ENCODE peak calls at places on chromosomes 13 and 19, in four cellular contexts. One of them, this sample, is unnamed.

GRCh38 chr13:51714663-51715168 is 89.2 kb downstream of the DHRS12 start:
- DNase-seq in lower lobe of right lung: no peak
- DNase-seq in left ventricle myocardium inferior: no peak
- DNase-seq in IMR-90: peak; percentile 89
- DNase-seq in this sample: no peak

GRCh38 chr13:46132109-46132508 is 27.3 kb upstream of the CPB2 start:
- DNase-seq in lower lobe of right lung: no peak
- DNase-seq in left ventricle myocardium inferior: no peak
- DNase-seq in IMR-90: no peak
- DNase-seq in this sample: no peak

GRCh38 chr19:32373614-32374295 is 28.3 kb downstream of the ZNF507 start:
- DNase-seq in lower lobe of right lung: no peak
- DNase-seq in left ventricle myocardium inferior: no peak
- DNase-seq in IMR-90: peak; percentile 100
- DNase-seq in this sample: no peak

GRCh38 chr19:56403261-56403660 is 871 bp upstream of the ZNF583 start:
- DNase-seq in lower lobe of right lung: no peak
- DNase-seq in left ventricle myocardium inferior: no peak
- DNase-seq in IMR-90: peak; percentile 39
- DNase-seq in this sample: no peak

GRCh38 chr19:3178377-3178972 is at the start of gene S1PR4:
- DNase-seq in lower lobe of right lung: peak; percentile 73
- DNase-seq in left ventricle myocardium inferior: no peak
- DNase-seq in IMR-90: no peak
- DNase-seq in this sample: no peak

GRCh38 chr13:100131863-100132574 is 43.1 kb downstream of the PCCA start:
- DNase-seq in lower lobe of right lung: no peak
- DNase-seq in left ventricle myocardium inferior: no peak
- DNase-seq in IMR-90: peak; percentile 96
- DNase-seq in this sample: peak; percentile 34

GRCh38 chr13:59121507-59121906 is 1042.2 kb downstream of the DIAPH3 start:
- DNase-seq in lower lobe of right lung: no peak
- DNase-seq in left ventricle myocardium inferior: no peak
- DNase-seq in IMR-90: no peak
- DNase-seq in this sample: no peak

GRCh38 chr19:29525901-29526729 is at the start of gene VSTM2B:
- DNase-seq in lower lobe of right lung: peak; percentile 18
- DNase-seq in left ventricle myocardium inferior: no peak
- DNase-seq in IMR-90: no peak
- DNase-seq in this sample: no peak

GRCh38 chr19:31511696-31512095 is 162.5 kb upstream of the TSHZ3 start:
- DNase-seq in lower lobe of right lung: no peak
- DNase-seq in left ventricle myocardium inferior: no peak
- DNase-seq in IMR-90: no peak
- DNase-seq in this sample: no peak

GRCh38 chr13:99657848-99658265 is 156.6 kb downstream of the TM9SF2 start:
- DNase-seq in lower lobe of right lung: peak; percentile 48
- DNase-seq in left ventricle myocardium inferior: peak; percentile 31
- DNase-seq in IMR-90: no peak
- DNase-seq in this sample: no peak

GRCh38 chr13:113544071-113544891 is 40.3 kb upstream of the TFDP1 start:
- DNase-seq in lower lobe of right lung: peak; percentile 43
- DNase-seq in left ventricle myocardium inferior: no peak
- DNase-seq in IMR-90: no peak
- DNase-seq in this sample: peak; percentile 83

GRCh38 chr13:44648392-44649117 is 72.4 kb upstream of the TSC22D1 start:
- DNase-seq in lower lobe of right lung: no peak
- DNase-seq in left ventricle myocardium inferior: no peak
- DNase-seq in IMR-90: no peak
- DNase-seq in this sample: no peak

GRCh38 chr13:30569901-30570576 is 47.7 kb upstream of the USPL1 start:
- DNase-seq in lower lobe of right lung: no peak
- DNase-seq in left ventricle myocardium inferior: no peak
- DNase-seq in IMR-90: peak; percentile 99
- DNase-seq in this sample: peak; percentile 9

GRCh38 chr13:44035400-44035799 is 155.7 kb downstream of the LACC1 start:
- DNase-seq in lower lobe of right lung: no peak
- DNase-seq in left ventricle myocardium inferior: no peak
- DNase-seq in IMR-90: no peak
- DNase-seq in this sample: no peak

GRCh38 chr13:77379508-77379907 is 52.6 kb upstream of the MYCBP2 start:
- DNase-seq in lower lobe of right lung: no peak
- DNase-seq in left ventricle myocardium inferior: no peak
- DNase-seq in IMR-90: no peak
- DNase-seq in this sample: no peak

GRCh38 chr13:77316430-77316829 is 10.5 kb downstream of the MYCBP2 start:
- DNase-seq in lower lobe of right lung: no peak
- DNase-seq in left ventricle myocardium inferior: no peak
- DNase-seq in IMR-90: no peak
- DNase-seq in this sample: no peak

GRCh38 chr13:28532226-28533048 is 37.5 kb upstream of the FLT1 start:
- DNase-seq in lower lobe of right lung: peak; percentile 67
- DNase-seq in left ventricle myocardium inferior: peak; percentile 53
- DNase-seq in IMR-90: no peak
- DNase-seq in this sample: peak; percentile 22

GRCh38 chr13:70923863-70924752 is 815.9 kb upstream of the KLHL1 start:
- DNase-seq in lower lobe of right lung: no peak
- DNase-seq in left ventricle myocardium inferior: no peak
- DNase-seq in IMR-90: no peak
- DNase-seq in this sample: no peak

GRCh38 chr13:30051531-30052060 is 201.2 kb upstream of the UBL3 start:
- DNase-seq in lower lobe of right lung: no peak
- DNase-seq in left ventricle myocardium inferior: no peak
- DNase-seq in IMR-90: no peak
- DNase-seq in this sample: no peak

GRCh38 chr13:46660859-46661258 is 107.9 kb downstream of the LRCH1 start:
- DNase-seq in lower lobe of right lung: no peak
- DNase-seq in left ventricle myocardium inferior: no peak
- DNase-seq in IMR-90: no peak
- DNase-seq in this sample: no peak

GRCh38 chr19:34313188-34313587 is 51.8 kb upstream of the GPI start:
- DNase-seq in lower lobe of right lung: no peak
- DNase-seq in left ventricle myocardium inferior: no peak
- DNase-seq in IMR-90: peak; percentile 84
- DNase-seq in this sample: no peak

GRCh38 chr13:101916108-101916757 is 463.8 kb downstream of the ITGBL1 start:
- DNase-seq in lower lobe of right lung: no peak
- DNase-seq in left ventricle myocardium inferior: peak; percentile 38
- DNase-seq in IMR-90: no peak
- DNase-seq in this sample: peak; percentile 83

GRCh38 chr19:46461537-46461936 is 9.8 kb downstream of the PNMA8A start:
- DNase-seq in lower lobe of right lung: no peak
- DNase-seq in left ventricle myocardium inferior: no peak
- DNase-seq in IMR-90: no peak
- DNase-seq in this sample: no peak

GRCh38 chr13:112683581-112683980 is 6.3 kb upstream of the ATP11A start:
- DNase-seq in lower lobe of right lung: no peak
- DNase-seq in left ventricle myocardium inferior: no peak
- DNase-seq in IMR-90: no peak
- DNase-seq in this sample: no peak

GRCh38 chr19:35730326-35730725 is 11.9 kb downstream of the IGFLR1 start:
- DNase-seq in lower lobe of right lung: no peak
- DNase-seq in left ventricle myocardium inferior: no peak
- DNase-seq in IMR-90: no peak
- DNase-seq in this sample: no peak

GRCh38 chr13:46389985-46390384 is 2.9 kb upstream of the RUBCNL start:
- DNase-seq in lower lobe of right lung: peak; percentile 50
- DNase-seq in left ventricle myocardium inferior: peak; percentile 18
- DNase-seq in IMR-90: no peak
- DNase-seq in this sample: no peak

GRCh38 chr19:33492951-33493350 is 28.6 kb downstream of the PEPD start:
- DNase-seq in lower lobe of right lung: peak; percentile 11
- DNase-seq in left ventricle myocardium inferior: no peak
- DNase-seq in IMR-90: no peak
- DNase-seq in this sample: no peak

DNA sequence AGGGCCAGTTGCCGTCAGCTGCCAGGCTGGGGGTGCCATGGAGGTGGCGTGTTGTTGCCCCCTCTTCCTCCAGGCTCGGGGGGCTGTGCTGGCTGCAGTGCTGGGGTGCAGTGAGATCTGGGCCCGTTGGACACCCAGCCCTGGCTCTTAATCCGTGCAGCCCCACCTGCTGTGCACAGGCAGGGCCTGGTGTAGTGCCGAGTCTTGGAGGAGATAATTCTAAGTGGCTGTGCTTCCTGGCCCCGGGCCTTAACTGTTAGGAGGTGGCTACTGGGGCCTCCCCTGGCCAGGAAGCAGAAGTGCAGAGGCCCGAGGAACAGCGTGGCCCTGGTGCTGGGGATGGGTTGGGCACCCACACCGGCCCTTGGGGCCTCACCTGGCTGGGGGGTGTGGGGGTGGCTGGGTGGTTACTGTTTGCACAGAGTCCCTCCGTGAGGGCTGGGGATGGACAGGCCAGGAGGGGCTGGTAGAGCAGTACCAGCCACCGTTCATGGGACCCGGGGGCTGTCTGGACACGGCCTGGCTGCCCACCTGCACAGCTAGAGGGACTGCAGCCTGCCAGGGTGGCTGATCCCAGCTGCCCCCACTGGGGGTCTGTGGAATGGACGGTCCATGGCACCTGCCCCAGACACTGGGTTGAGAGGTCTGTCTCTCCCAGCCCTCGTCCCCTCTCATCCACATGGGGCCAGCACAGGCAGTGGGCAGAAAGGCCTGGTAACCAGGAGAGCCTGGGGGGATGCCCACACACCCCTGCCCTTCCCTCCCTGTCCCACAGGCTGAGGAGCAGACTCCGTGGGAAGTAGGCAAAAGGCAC is 3.3 kb downstream of the GPX4 start:
- DNase-seq in lower lobe of right lung: no peak
- DNase-seq in left ventricle myocardium inferior: no peak
- DNase-seq in IMR-90: peak; percentile 49
- DNase-seq in this sample: no peak
- TF ChIP-seq CTCF in lower lobe of right lung: no peak
- TF ChIP-seq CTCF in left ventricle myocardium inferior: no peak
- TF ChIP-seq CTCF in IMR-90: peak; percentile 9
- TF ChIP-seq CTCF in this sample: no peak

DNA sequence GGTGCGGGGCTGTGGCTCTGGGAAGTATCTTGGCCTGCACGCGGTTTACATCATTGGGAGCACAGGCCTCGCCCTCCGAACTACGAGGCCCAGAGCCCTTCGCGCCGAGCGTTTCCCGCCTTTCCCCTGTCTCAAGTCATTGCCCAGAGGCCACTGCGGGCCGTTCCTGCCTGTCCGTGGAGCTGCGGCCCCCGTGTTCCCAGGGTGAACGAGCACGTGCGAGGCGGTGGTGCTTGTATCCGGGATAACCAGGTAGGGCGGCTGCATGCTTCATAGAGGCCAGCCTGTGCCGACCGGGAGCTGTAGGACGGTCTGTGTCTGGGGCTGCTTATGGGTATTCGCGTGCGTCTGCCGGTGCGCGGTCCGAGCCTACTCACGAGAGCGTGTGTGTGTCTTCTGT is 32.5 kb downstream of the ZNF527 start:
- DNase-seq in lower lobe of right lung: no peak
- DNase-seq in left ventricle myocardium inferior: no peak
- DNase-seq in IMR-90: no peak
- DNase-seq in this sample: no peak
- H3K9me3 ChIP-seq in lower lobe of right lung: peaks cover 85% of the 10 kb centered on the region
- H3K9me3 ChIP-seq in left ventricle myocardium inferior: peaks cover 99% of the 10 kb centered on the region
- H3K9me3 ChIP-seq in IMR-90: peaks cover 45% of the 10 kb centered on the region
- H3K9me3 ChIP-seq in this sample: peaks cover 7% of the 10 kb centered on the region

GRCh38 chr19:39401549-39402416 is 4.9 kb upstream of the ZFP36 start:
- DNase-seq in lower lobe of right lung: peak; percentile 82
- DNase-seq in left ventricle myocardium inferior: no peak
- DNase-seq in IMR-90: peak; percentile 89
- DNase-seq in this sample: peak; percentile 38
- H3K4me1 ChIP-seq in lower lobe of right lung: peaks cover 70% of the 10 kb centered on the region
- H3K4me1 ChIP-seq in left ventricle myocardium inferior: peaks cover 73% of the 10 kb centered on the region
- H3K4me1 ChIP-seq in IMR-90: peaks cover 29% of the 10 kb centered on the region
- H3K4me1 ChIP-seq in this sample: peaks cover 29% of the 10 kb centered on the region

DNA sequence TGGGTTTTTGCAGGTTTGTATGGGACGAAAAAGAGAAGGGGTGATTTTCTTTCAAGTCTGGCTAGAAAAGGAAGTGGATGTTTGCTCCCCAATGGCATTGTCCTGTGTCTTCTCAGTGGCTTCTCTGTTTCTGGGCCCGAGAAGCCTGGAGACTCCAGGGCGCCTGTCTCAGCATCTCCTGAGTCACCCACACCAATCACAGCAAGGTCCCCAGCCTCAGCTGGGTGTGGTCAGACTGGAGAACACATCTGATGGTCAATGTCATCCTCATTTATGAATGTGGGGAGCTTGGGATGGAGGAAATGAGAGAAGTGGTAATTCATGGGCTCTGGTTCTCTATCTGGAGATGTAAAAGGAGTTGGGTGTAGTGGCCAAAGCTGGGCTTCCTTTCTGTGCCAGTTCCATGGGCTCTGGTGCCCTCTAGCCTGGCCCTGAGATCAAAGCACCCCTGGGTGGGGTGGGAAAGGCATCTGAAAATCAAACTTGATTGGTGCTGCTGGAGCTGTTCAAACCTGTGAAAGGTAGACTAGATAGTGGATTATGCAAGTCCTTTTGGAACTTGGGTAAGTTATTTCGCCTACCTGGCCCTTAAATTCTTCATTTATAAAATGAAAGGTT is 13.4 kb downstream of the RASL11A start:
- DNase-seq in lower lobe of right lung: no peak
- DNase-seq in left ventricle myocardium inferior: no peak
- DNase-seq in IMR-90: no peak
- DNase-seq in this sample: no peak
- TF ChIP-seq CTCF in lower lobe of right lung: peak; percentile 53
- TF ChIP-seq CTCF in left ventricle myocardium inferior: peak; percentile 55
- TF ChIP-seq CTCF in IMR-90: peak; percentile 50
- TF ChIP-seq CTCF in this sample: peak; percentile 42